ENCODE peak calls at places on chromosome 10, in five cellular contexts. One of them, this sample, is unnamed.

GRCh38 chr10:120394446-120394845 is 62.6 kb upstream of the PLPP4 start:
- DNase-seq in Peyer's patch: no peak
- DNase-seq in upper lobe of left lung: no peak
- DNase-seq in spleen: no peak
- DNase-seq in IMR-90: no peak
- DNase-seq in this sample: no peak

GRCh38 chr10:12690525-12691139 is 310.9 kb downstream of the CCDC3 start:
- DNase-seq in Peyer's patch: no peak
- DNase-seq in upper lobe of left lung: no peak
- DNase-seq in spleen: no peak
- DNase-seq in IMR-90: peak; percentile 64
- DNase-seq in this sample: no peak

GRCh38 chr10:116316533-116316932 is 7.7 kb upstream of the CCDC172 start:
- DNase-seq in Peyer's patch: no peak
- DNase-seq in upper lobe of left lung: no peak
- DNase-seq in spleen: no peak
- DNase-seq in IMR-90: no peak
- DNase-seq in this sample: no peak

GRCh38 chr10:111801841-111802240 is 381.7 kb downstream of the GPAM start:
- DNase-seq in Peyer's patch: no peak
- DNase-seq in upper lobe of left lung: no peak
- DNase-seq in spleen: no peak
- DNase-seq in IMR-90: no peak
- DNase-seq in this sample: no peak

GRCh38 chr10:23516530-23516929 is 77.7 kb downstream of the OTUD1 start:
- DNase-seq in Peyer's patch: no peak
- DNase-seq in upper lobe of left lung: no peak
- DNase-seq in spleen: no peak
- DNase-seq in IMR-90: peak; percentile 12
- DNase-seq in this sample: no peak

GRCh38 chr10:11108356-11108755 is 90.7 kb downstream of the CELF2 start:
- DNase-seq in Peyer's patch: no peak
- DNase-seq in upper lobe of left lung: no peak
- DNase-seq in spleen: no peak
- DNase-seq in IMR-90: no peak
- DNase-seq in this sample: no peak

GRCh38 chr10:34760606-34761005 is 54.5 kb downstream of the PARD3 start:
- DNase-seq in Peyer's patch: no peak
- DNase-seq in upper lobe of left lung: no peak
- DNase-seq in spleen: no peak
- DNase-seq in IMR-90: peak; percentile 24
- DNase-seq in this sample: no peak

GRCh38 chr10:30803901-30804322 is 174.4 kb upstream of the LYZL2 start:
- DNase-seq in Peyer's patch: no peak
- DNase-seq in upper lobe of left lung: no peak
- DNase-seq in spleen: peak; percentile 33
- DNase-seq in IMR-90: peak; percentile 68
- DNase-seq in this sample: no peak

GRCh38 chr10:103637855-103638561 is 144.5 kb downstream of the NEURL1 start:
- DNase-seq in Peyer's patch: no peak
- DNase-seq in upper lobe of left lung: no peak
- DNase-seq in spleen: no peak
- DNase-seq in IMR-90: peak; percentile 92
- DNase-seq in this sample: no peak

GRCh38 chr10:15237351-15237750 is 68.9 kb upstream of the NMT2 start:
- DNase-seq in Peyer's patch: no peak
- DNase-seq in upper lobe of left lung: no peak
- DNase-seq in spleen: no peak
- DNase-seq in IMR-90: peak; percentile 54
- DNase-seq in this sample: no peak

GRCh38 chr10:123665371-123666286 is 526 bp upstream of the GPR26 start:
- DNase-seq in Peyer's patch: no peak
- DNase-seq in upper lobe of left lung: no peak
- DNase-seq in spleen: no peak
- DNase-seq in IMR-90: no peak
- DNase-seq in this sample: no peak

GRCh38 chr10:124916585-124917167 is 25.2 kb upstream of the ZRANB1 start:
- DNase-seq in Peyer's patch: peak; percentile 99
- DNase-seq in upper lobe of left lung: peak; percentile 99
- DNase-seq in spleen: peak; percentile 99
- DNase-seq in IMR-90: peak; percentile 94
- DNase-seq in this sample: peak; percentile 80
- TF ChIP-seq POLR2A in Peyer's patch: peak; percentile 86
- TF ChIP-seq POLR2A in upper lobe of left lung: peak; percentile 96
- TF ChIP-seq POLR2A in spleen: peak; percentile 82
- TF ChIP-seq POLR2A in IMR-90: peak; percentile 92
- TF ChIP-seq POLR2A in this sample: peak; percentile 78

DNA sequence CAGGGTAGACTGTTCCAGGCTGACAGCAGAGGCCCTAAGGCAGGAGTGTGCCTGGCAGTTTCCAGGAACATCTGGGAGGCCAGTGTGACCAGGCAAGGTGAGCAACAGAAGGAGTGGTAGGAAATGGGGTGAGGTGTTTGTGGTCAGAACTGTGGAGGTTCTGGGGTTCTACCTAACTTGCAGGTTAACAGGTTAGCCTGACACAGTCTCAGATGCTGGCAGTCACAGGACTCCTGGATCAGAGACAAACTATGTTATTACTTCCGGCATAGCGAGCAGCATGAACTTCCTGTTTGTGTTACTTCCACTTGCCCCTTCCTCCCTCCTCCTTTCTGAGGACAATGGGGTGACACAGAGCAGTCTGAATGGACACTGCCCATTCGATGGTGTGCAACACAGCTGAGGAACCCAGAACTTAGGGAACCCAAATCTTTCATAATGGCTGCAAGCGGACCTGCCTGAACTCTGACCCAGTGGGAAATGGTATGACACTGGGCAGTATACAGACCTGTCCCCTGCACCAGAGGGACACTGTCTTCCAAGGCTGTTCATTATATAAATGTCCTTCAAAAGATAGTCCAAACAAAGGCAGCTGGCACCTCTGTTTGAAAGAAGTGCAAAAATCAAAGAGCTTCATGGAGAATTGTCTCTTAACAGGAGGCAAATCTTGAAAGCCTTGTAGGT is 3.9 kb upstream of the SAR1A start:
- DNase-seq in Peyer's patch: no peak
- DNase-seq in upper lobe of left lung: peak; percentile 48
- DNase-seq in spleen: no peak
- DNase-seq in IMR-90: no peak
- DNase-seq in this sample: peak; percentile 30
- TF ChIP-seq POLR2A in Peyer's patch: no peak
- TF ChIP-seq POLR2A in upper lobe of left lung: peak; percentile 18
- TF ChIP-seq POLR2A in spleen: no peak
- TF ChIP-seq POLR2A in IMR-90: no peak
- TF ChIP-seq POLR2A in this sample: no peak

GRCh38 chr10:122648599-122649428 is 50.8 kb downstream of the C10orf120 start:
- DNase-seq in Peyer's patch: peak; percentile 71
- DNase-seq in upper lobe of left lung: peak; percentile 60
- DNase-seq in spleen: peak; percentile 69
- DNase-seq in IMR-90: peak; percentile 31
- DNase-seq in this sample: peak; percentile 25
- TF ChIP-seq POLR2A in Peyer's patch: no peak
- TF ChIP-seq POLR2A in upper lobe of left lung: no peak
- TF ChIP-seq POLR2A in spleen: no peak
- TF ChIP-seq POLR2A in IMR-90: no peak
- TF ChIP-seq POLR2A in this sample: no peak

GRCh38 chr10:95474228-95475002 is 86.8 kb downstream of the SORBS1 start:
- DNase-seq in Peyer's patch: no peak
- DNase-seq in upper lobe of left lung: no peak
- DNase-seq in spleen: no peak
- DNase-seq in IMR-90: no peak
- DNase-seq in this sample: no peak
- TF ChIP-seq POLR2A in Peyer's patch: no peak
- TF ChIP-seq POLR2A in upper lobe of left lung: no peak
- TF ChIP-seq POLR2A in spleen: no peak
- TF ChIP-seq POLR2A in IMR-90: no peak
- TF ChIP-seq POLR2A in this sample: no peak